ENCODE peak calls at places on chromosomes 3 and 15, in eight cellular contexts. One of them, this sample, is unnamed.

GRCh38 chr3:4426782-4427344 is 40.2 kb downstream of the SUMF1 start:
- ATAC-seq in HCT116: no peak
- ATAC-seq in upper lobe of left lung: no peak
- ATAC-seq in HepG2: peak
- ATAC-seq in GM12878: peak
- ATAC-seq in Panc1: peak
- ATAC-seq in GM23338: no peak
- ATAC-seq in K562: peak
- ATAC-seq in this sample: no peak

GRCh38 chr3:13852638-13853009 is 27.2 kb downstream of the WNT7A start:
- ATAC-seq in HCT116: peak
- ATAC-seq in upper lobe of left lung: no peak
- ATAC-seq in HepG2: peak
- ATAC-seq in GM12878: no peak
- ATAC-seq in Panc1: no peak
- ATAC-seq in GM23338: no peak
- ATAC-seq in K562: peak
- ATAC-seq in this sample: no peak

GRCh38 chr3:48001991-48002390 is 14.2 kb downstream of the MAP4 start:
- ATAC-seq in HCT116: no peak
- ATAC-seq in upper lobe of left lung: no peak
- ATAC-seq in HepG2: no peak
- ATAC-seq in GM12878: no peak
- ATAC-seq in Panc1: no peak
- ATAC-seq in GM23338: no peak
- ATAC-seq in K562: peak
- ATAC-seq in this sample: no peak

GRCh38 chr3:100082108-100082642 is 32.1 kb downstream of the FILIP1L start:
- ATAC-seq in HCT116: no peak
- ATAC-seq in upper lobe of left lung: no peak
- ATAC-seq in HepG2: no peak
- ATAC-seq in GM12878: no peak
- ATAC-seq in Panc1: no peak
- ATAC-seq in GM23338: no peak
- ATAC-seq in K562: peak
- ATAC-seq in this sample: no peak

GRCh38 chr3:171679011-171679492 is 131.2 kb downstream of the PLD1 start:
- ATAC-seq in HCT116: no peak
- ATAC-seq in upper lobe of left lung: no peak
- ATAC-seq in HepG2: peak
- ATAC-seq in GM12878: no peak
- ATAC-seq in Panc1: no peak
- ATAC-seq in GM23338: no peak
- ATAC-seq in K562: no peak
- ATAC-seq in this sample: no peak

GRCh38 chr15:39404767-39405173 is 176.1 kb upstream of the THBS1 start:
- ATAC-seq in HCT116: no peak
- ATAC-seq in upper lobe of left lung: peak
- ATAC-seq in HepG2: no peak
- ATAC-seq in GM12878: no peak
- ATAC-seq in Panc1: no peak
- ATAC-seq in GM23338: no peak
- ATAC-seq in K562: peak
- ATAC-seq in this sample: peak

GRCh38 chr3:33159234-33159633 is 45.4 kb downstream of the CRTAP start:
- ATAC-seq in HCT116: no peak
- ATAC-seq in upper lobe of left lung: no peak
- ATAC-seq in HepG2: no peak
- ATAC-seq in GM12878: no peak
- ATAC-seq in Panc1: no peak
- ATAC-seq in GM23338: no peak
- ATAC-seq in K562: no peak
- ATAC-seq in this sample: no peak

GRCh38 chr15:88141490-88141889 is 115.0 kb downstream of the NTRK3 start:
- ATAC-seq in HCT116: no peak
- ATAC-seq in upper lobe of left lung: peak
- ATAC-seq in HepG2: no peak
- ATAC-seq in GM12878: no peak
- ATAC-seq in Panc1: no peak
- ATAC-seq in GM23338: no peak
- ATAC-seq in K562: no peak
- ATAC-seq in this sample: no peak

GRCh38 chr15:61621146-61621545 is 392.0 kb upstream of the RORA start:
- ATAC-seq in HCT116: peak
- ATAC-seq in upper lobe of left lung: no peak
- ATAC-seq in HepG2: peak
- ATAC-seq in GM12878: peak
- ATAC-seq in Panc1: peak
- ATAC-seq in GM23338: peak
- ATAC-seq in K562: peak
- ATAC-seq in this sample: no peak

GRCh38 chr3:139427283-139428060 is 38.0 kb upstream of the COPB2 start:
- ATAC-seq in HCT116: peak
- ATAC-seq in upper lobe of left lung: no peak
- ATAC-seq in HepG2: peak
- ATAC-seq in GM12878: peak
- ATAC-seq in Panc1: peak
- ATAC-seq in GM23338: peak
- ATAC-seq in K562: peak
- ATAC-seq in this sample: peak

GRCh38 chr3:69510481-69511031 is 124.7 kb upstream of the FRMD4B start:
- ATAC-seq in HCT116: no peak
- ATAC-seq in upper lobe of left lung: no peak
- ATAC-seq in HepG2: no peak
- ATAC-seq in GM12878: no peak
- ATAC-seq in Panc1: no peak
- ATAC-seq in GM23338: no peak
- ATAC-seq in K562: no peak
- ATAC-seq in this sample: no peak

GRCh38 chr3:98971183-98971681 is 69.7 kb upstream of the DCBLD2 start:
- ATAC-seq in HCT116: peak
- ATAC-seq in upper lobe of left lung: no peak
- ATAC-seq in HepG2: no peak
- ATAC-seq in GM12878: no peak
- ATAC-seq in Panc1: peak
- ATAC-seq in GM23338: no peak
- ATAC-seq in K562: no peak
- ATAC-seq in this sample: no peak

GRCh38 chr3:45940004-45940780 is 3.1 kb upstream of the CXCR6 start:
- ATAC-seq in HCT116: no peak
- ATAC-seq in upper lobe of left lung: no peak
- ATAC-seq in HepG2: no peak
- ATAC-seq in GM12878: no peak
- ATAC-seq in Panc1: no peak
- ATAC-seq in GM23338: peak
- ATAC-seq in K562: peak
- ATAC-seq in this sample: no peak

GRCh38 chr3:163879172-163879571 is 1199.1 kb downstream of the SI start:
- ATAC-seq in HCT116: no peak
- ATAC-seq in upper lobe of left lung: no peak
- ATAC-seq in HepG2: no peak
- ATAC-seq in GM12878: peak
- ATAC-seq in Panc1: no peak
- ATAC-seq in GM23338: no peak
- ATAC-seq in K562: no peak
- ATAC-seq in this sample: no peak

GRCh38 chr15:45338417-45338816 is 39.9 kb downstream of the GATM start:
- ATAC-seq in HCT116: no peak
- ATAC-seq in upper lobe of left lung: no peak
- ATAC-seq in HepG2: peak
- ATAC-seq in GM12878: no peak
- ATAC-seq in Panc1: no peak
- ATAC-seq in GM23338: no peak
- ATAC-seq in K562: no peak
- ATAC-seq in this sample: no peak

GRCh38 chr3:57694146-57694545 is 1.3 kb upstream of the DENND6A start:
- ATAC-seq in HCT116: no peak
- ATAC-seq in upper lobe of left lung: peak
- ATAC-seq in HepG2: no peak
- ATAC-seq in GM12878: no peak
- ATAC-seq in Panc1: no peak
- ATAC-seq in GM23338: no peak
- ATAC-seq in K562: no peak
- ATAC-seq in this sample: no peak

GRCh38 chr3:8561365-8561764 is 59.7 kb downstream of the LMCD1 start:
- ATAC-seq in HCT116: no peak
- ATAC-seq in upper lobe of left lung: no peak
- ATAC-seq in HepG2: no peak
- ATAC-seq in GM12878: no peak
- ATAC-seq in Panc1: no peak
- ATAC-seq in GM23338: no peak
- ATAC-seq in K562: no peak
- ATAC-seq in this sample: peak

GRCh38 chr3:105829879-105830622 is 38.8 kb downstream of the CBLB start:
- ATAC-seq in HCT116: no peak
- ATAC-seq in upper lobe of left lung: no peak
- ATAC-seq in HepG2: no peak
- ATAC-seq in GM12878: no peak
- ATAC-seq in Panc1: no peak
- ATAC-seq in GM23338: no peak
- ATAC-seq in K562: no peak
- ATAC-seq in this sample: no peak

DNA sequence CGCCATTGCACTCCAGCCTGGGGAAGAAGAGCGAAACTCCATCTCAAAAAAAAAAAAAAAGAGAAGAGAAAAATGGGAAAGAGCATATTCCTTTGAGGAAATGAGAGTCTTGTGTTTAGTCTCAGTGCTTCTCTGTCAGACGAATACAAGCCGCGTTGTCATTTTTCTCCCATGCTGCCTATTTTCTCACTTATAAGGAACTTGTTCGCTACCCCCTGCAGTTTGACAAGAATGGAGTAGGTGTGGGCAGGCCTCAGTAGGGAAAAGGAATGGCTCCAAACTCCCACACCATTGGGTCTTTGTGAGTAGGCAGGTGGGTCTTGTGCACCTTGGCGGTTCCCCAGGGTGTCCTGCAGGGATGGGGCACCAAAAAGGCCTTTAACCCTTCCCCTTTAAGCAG is 6.5 kb downstream of the GPR160 start:
- ATAC-seq in HCT116: no peak
- ATAC-seq in upper lobe of left lung: peak
- ATAC-seq in HepG2: no peak
- ATAC-seq in GM12878: no peak
- ATAC-seq in Panc1: no peak
- ATAC-seq in GM23338: no peak
- ATAC-seq in K562: no peak
- ATAC-seq in this sample: no peak
- TF ChIP-seq POLR2AphosphoS5 in HCT116: no peak
- TF ChIP-seq POLR2AphosphoS5 in upper lobe of left lung: no peak
- TF ChIP-seq POLR2AphosphoS5 in HepG2: no peak
- TF ChIP-seq POLR2AphosphoS5 in GM12878: no peak
- TF ChIP-seq POLR2AphosphoS5 in Panc1: no peak
- TF ChIP-seq POLR2AphosphoS5 in GM23338: no peak
- TF ChIP-seq POLR2AphosphoS5 in K562: no peak
- TF ChIP-seq POLR2AphosphoS5 in this sample: no peak

GRCh38 chr3:43394071-43394501 is 107.7 kb downstream of the SNRK start:
- ATAC-seq in HCT116: no peak
- ATAC-seq in upper lobe of left lung: peak
- ATAC-seq in HepG2: no peak
- ATAC-seq in GM12878: no peak
- ATAC-seq in Panc1: no peak
- ATAC-seq in GM23338: no peak
- ATAC-seq in K562: no peak
- ATAC-seq in this sample: peak
- TF ChIP-seq POLR2AphosphoS5 in HCT116: no peak
- TF ChIP-seq POLR2AphosphoS5 in upper lobe of left lung: peak
- TF ChIP-seq POLR2AphosphoS5 in HepG2: no peak
- TF ChIP-seq POLR2AphosphoS5 in GM12878: no peak
- TF ChIP-seq POLR2AphosphoS5 in Panc1: no peak
- TF ChIP-seq POLR2AphosphoS5 in GM23338: no peak
- TF ChIP-seq POLR2AphosphoS5 in K562: no peak
- TF ChIP-seq POLR2AphosphoS5 in this sample: no peak

DNA sequence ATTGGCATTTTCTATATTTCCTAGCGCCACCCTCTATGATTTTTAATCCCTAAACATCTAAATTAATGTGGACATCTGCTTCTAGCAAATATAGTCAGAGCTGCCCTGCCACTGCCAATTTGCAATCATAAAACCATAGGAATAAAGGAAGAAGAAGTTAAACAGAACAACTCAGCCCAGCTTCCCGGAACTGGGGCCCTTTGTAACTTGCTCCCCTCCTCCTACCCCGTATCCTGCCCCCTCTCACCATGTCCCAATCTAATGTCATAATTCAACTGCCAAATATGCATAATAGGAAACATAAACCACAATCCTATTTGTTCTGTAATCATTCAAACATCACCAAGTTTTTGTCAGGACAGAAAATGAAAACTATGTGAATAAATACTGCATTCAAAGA is 74.4 kb upstream of the ACP3 start:
- ATAC-seq in HCT116: no peak
- ATAC-seq in upper lobe of left lung: no peak
- ATAC-seq in HepG2: no peak
- ATAC-seq in GM12878: no peak
- ATAC-seq in Panc1: no peak
- ATAC-seq in GM23338: no peak
- ATAC-seq in K562: no peak
- ATAC-seq in this sample: no peak
- TF ChIP-seq POLR2AphosphoS5 in HCT116: no peak
- TF ChIP-seq POLR2AphosphoS5 in upper lobe of left lung: no peak
- TF ChIP-seq POLR2AphosphoS5 in HepG2: no peak
- TF ChIP-seq POLR2AphosphoS5 in GM12878: no peak
- TF ChIP-seq POLR2AphosphoS5 in Panc1: no peak
- TF ChIP-seq POLR2AphosphoS5 in GM23338: no peak
- TF ChIP-seq POLR2AphosphoS5 in K562: no peak
- TF ChIP-seq POLR2AphosphoS5 in this sample: no peak

DNA sequence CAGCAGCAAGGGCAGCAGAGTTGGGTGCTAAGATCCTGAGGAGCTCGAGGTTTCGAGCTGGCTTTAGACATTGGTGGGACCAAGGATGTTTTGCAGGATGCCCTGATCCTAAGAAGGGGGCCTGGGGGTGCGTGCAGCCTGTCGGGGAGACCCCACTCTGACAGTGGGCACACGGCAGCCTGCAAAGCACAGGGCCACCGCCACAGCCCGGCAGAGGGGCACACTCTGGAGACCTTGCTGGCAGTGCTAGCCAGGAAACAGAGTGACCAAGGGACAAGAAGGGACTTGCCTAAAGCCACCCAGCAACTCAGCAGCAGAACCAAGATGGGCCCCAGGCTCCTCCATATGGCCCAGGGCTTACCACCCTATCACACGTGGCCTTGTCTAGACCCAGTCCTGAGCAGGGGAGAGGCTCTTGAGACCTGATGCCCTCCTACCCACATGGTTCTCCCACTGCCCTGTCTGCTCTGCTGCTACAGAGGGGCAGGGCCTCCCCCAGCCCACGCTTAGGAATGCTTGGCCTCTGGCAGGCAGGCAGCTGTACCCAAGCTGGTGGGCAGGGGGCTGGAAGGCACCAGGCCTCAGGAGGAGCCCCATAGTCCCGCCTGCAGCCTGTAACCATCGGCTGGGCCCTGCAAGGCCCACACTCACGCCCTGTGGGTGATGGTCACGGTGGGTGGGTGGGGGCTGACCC is 18.8 kb downstream of the SEC61A1 start:
- ATAC-seq in HCT116: no peak
- ATAC-seq in upper lobe of left lung: no peak
- ATAC-seq in HepG2: peak
- ATAC-seq in GM12878: no peak
- ATAC-seq in Panc1: no peak
- ATAC-seq in GM23338: no peak
- ATAC-seq in K562: no peak
- ATAC-seq in this sample: no peak
- TF ChIP-seq POLR2AphosphoS5 in HCT116: no peak
- TF ChIP-seq POLR2AphosphoS5 in upper lobe of left lung: no peak
- TF ChIP-seq POLR2AphosphoS5 in HepG2: no peak
- TF ChIP-seq POLR2AphosphoS5 in GM12878: no peak
- TF ChIP-seq POLR2AphosphoS5 in Panc1: no peak
- TF ChIP-seq POLR2AphosphoS5 in GM23338: no peak
- TF ChIP-seq POLR2AphosphoS5 in K562: no peak
- TF ChIP-seq POLR2AphosphoS5 in this sample: no peak

This sample was measured in gastroesophageal sphincter.